ENCODE peak calls at places on chromosomes 1 and 21, in nine cellular contexts. D is keratinocyte, Y is brain microvascular endothelial cell, W is tibial nerve, V is left lung, Q is H1, G is thoracic aorta, L is trophoblast cell, H is bronchial epithelial cell. I is an unnamed sample. For H3K36me3, the result is how much of the 10 kb centered on the place peaks cover.

GRCh38 chr21:36554411-36555157 is 74.7 kb upstream of the CLDN14 start:
- DNase-seq in Y (no peak), D (no peak), H (no peak), W (no peak), G (no peak), L (no peak), V (no peak), Q (peak), I (no peak)

GRCh38 chr1:75796376-75797272 is at the start of gene MSH4:
- DNase-seq in H (no peak), Y (no peak), L (peak), G (no peak), V (peak), Q (peak), W (no peak), D (no peak), I (no peak)

GRCh38 chr1:109714661-109715372 is 2.8 kb downstream of the GSTM5 start:
- DNase-seq in V (no peak), W (no peak), H (no peak), Y (no peak), Q (no peak), L (no peak), G (no peak), D (no peak), I (no peak)

GRCh38 chr1:162905759-162906158 is 44.8 kb upstream of the CCDC190 start:
- DNase-seq in W (no peak), H (peak), G (no peak), V (no peak), Q (no peak), L (peak), Y (peak), D (peak), I (peak)

GRCh38 chr1:76901158-76901767 is 34.0 kb downstream of the ST6GALNAC5 start:
- DNase-seq in H (peak), V (no peak), G (no peak), D (peak), W (no peak), Q (peak), Y (peak), L (peak), I (peak)

GRCh38 chr1:93433407-93433961 is 14.4 kb upstream of the FNBP1L start:
- DNase-seq in H (no peak), W (no peak), G (no peak), V (no peak), L (peak), Y (no peak), Q (peak), D (no peak), I (no peak)

GRCh38 chr1:7300893-7301292 is 470.2 kb upstream of the VAMP3 start:
- DNase-seq in D (peak), L (peak), Y (peak), V (no peak), Q (no peak), W (no peak), H (peak), G (no peak), I (peak)

GRCh38 chr21:39588884-39589283 is 23.9 kb upstream of the B3GALT5 start:
- DNase-seq in Q (no peak), L (no peak), Y (no peak), D (no peak), H (no peak), V (no peak), W (no peak), G (no peak), I (no peak)

GRCh38 chr1:24903560-24903954 is 26.5 kb downstream of the RUNX3 start:
- DNase-seq in H (no peak), D (no peak), L (no peak), V (no peak), G (no peak), Y (no peak), Q (peak), W (no peak), I (no peak)

GRCh38 chr1:234963180-234963903 is 165.3 kb downstream of the TOMM20 start:
- DNase-seq in L (peak), D (no peak), W (peak), V (peak), Y (peak), H (peak), Q (no peak), G (no peak), I (no peak)
- H3K4me3 ChIP-seq in L (no peak), D (no peak), W (no peak), V (no peak), Y (no peak), H (no peak), Q (no peak), G (peak), I (peak)

DNA sequence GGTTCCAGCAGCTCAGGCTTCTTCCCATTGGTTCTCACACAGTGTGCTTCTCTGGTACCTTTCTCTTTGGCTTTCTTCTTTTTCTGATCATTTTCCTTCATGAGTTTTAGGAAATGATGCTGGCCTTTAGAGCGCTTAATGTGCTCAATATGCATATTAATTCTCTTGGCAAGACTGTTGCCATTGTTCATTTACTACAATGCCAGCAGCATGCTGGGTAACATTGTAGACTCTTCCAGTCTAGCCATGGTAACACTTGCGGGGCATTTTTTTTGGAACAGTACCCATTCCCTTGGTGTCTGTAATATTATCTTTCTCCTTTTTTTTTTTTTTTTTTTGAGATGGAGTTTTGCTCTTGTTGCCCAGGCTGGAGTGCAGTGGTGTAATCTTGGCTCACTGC is 21.7 kb downstream of the UBE4B start:
- DNase-seq in G (no peak), L (no peak), H (no peak), D (no peak), V (no peak), W (no peak), Y (no peak), Q (no peak), I (no peak)
- H3K36me3 ChIP-seq in G (under half), L (under half), H (under half), D (under half), V (under half), W (under half), Y (under half), Q (under half), I (under half)

GRCh38 chr1:232179896-232180760 is 449.8 kb downstream of the SIPA1L2 start:
- DNase-seq in Y (no peak), G (no peak), V (no peak), H (peak), Q (peak), D (no peak), L (no peak), W (no peak), I (no peak)

GRCh38 chr1:232176222-232176621 is 453.7 kb downstream of the SIPA1L2 start:
- DNase-seq in D (no peak), L (no peak), G (no peak), Q (no peak), V (no peak), H (no peak), W (no peak), Y (no peak), I (no peak)

GRCh38 chr1:232174306-232174705 is 455.6 kb downstream of the SIPA1L2 start:
- DNase-seq in W (no peak), Y (no peak), V (no peak), G (no peak), Q (no peak), L (no peak), D (no peak), H (peak), I (no peak)

GRCh38 chr1:232177438-232177837 is 452.5 kb downstream of the SIPA1L2 start:
- DNase-seq in V (no peak), H (no peak), G (no peak), D (no peak), W (no peak), Y (no peak), L (no peak), Q (no peak), I (no peak)

DNA sequence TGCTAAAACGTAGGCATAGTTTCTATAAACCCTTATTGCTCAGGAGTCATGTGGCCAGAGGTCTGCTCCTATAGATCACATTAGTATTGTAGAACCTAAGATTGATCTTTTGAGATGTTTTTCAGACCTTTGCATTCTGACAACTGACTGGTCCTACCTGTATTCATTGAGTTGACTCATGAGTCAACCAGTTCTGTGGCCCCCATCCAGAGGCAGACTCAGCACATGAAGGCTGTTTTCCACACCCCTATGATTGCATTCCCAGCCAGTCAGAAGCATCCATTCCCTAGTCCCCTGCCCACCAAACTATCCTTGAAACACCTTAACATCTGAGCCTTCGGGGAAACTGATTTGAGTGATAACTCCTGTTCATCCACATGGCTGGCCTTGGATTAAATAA is 451.7 kb downstream of the SIPA1L2 start:
- DNase-seq in L (peak), G (no peak), W (no peak), Q (no peak), V (no peak), D (no peak), Y (no peak), H (peak), I (no peak)
- H3K4me3 ChIP-seq in L (no peak), G (no peak), W (no peak), Q (no peak), V (no peak), D (no peak), Y (no peak), H (no peak), I (no peak)

DNA sequence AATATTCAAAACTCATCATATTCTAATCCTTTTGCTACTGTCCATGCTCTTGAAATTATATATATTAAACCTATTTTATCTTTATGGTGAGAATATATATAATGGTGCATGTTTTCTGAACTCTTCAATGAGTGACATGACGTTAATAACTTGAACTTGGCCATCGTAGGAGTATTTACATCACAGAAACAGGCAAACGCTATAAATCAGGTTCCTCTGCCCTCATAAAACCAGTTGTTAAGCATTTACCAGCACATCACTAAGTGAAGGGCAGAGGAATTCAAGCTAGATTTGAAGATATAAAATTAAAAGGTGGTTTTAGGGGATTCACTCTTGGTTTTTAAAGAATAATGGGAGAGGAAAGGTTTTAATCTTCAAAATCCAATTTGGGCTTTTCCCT is 20.5 kb downstream of the NID1 start:
- DNase-seq in Q (no peak), Y (no peak), G (no peak), H (no peak), L (no peak), D (no peak), V (no peak), W (no peak), I (no peak)
- H3K36me3 ChIP-seq in Q (under half), Y (under half), G (under half), H (under half), L (under half), D (under half), V (under half), W (under half), I (under half)

GRCh38 chr1:42335050-42335808 is at the start of gene FOXJ3:
- DNase-seq in H (peak), L (peak), V (peak), D (peak), W (peak), Y (peak), G (peak), Q (peak), I (peak)

GRCh38 chr1:42330215-42330614 is 4.8 kb downstream of the FOXJ3 start:
- DNase-seq in L (no peak), D (no peak), V (no peak), Y (no peak), W (no peak), H (no peak), Q (no peak), G (no peak), I (no peak)

GRCh38 chr1:42334240-42335049 is 590 bp downstream of the FOXJ3 start:
- DNase-seq in V (no peak), Q (peak), L (peak), G (peak), W (no peak), H (peak), D (no peak), Y (peak), I (no peak)

GRCh38 chr1:42333662-42334239 is 1.3 kb downstream of the FOXJ3 start:
- DNase-seq in V (no peak), G (no peak), Q (no peak), D (no peak), H (peak), L (peak), W (no peak), Y (no peak), I (no peak)

DNA sequence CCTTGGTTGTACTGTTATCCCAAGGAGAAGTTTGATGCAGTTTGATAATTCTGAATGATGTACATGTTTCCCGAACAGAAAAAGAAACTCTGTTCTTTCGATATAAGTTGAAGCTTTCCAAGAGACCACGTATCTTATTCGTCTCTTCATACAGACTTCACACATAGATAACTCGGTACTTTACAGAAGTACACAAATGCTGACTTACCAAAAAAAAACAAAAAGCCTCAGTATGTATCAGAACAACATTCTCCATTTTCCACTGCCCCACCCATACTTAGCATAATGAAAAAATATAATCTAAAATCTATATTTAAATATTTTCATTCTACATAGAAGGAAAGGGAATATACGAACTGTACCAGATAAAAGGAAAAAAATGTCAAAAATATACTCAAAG is 2.2 kb downstream of the FOXJ3 start:
- DNase-seq in Y (no peak), H (no peak), G (no peak), W (no peak), Q (no peak), V (no peak), L (no peak), D (no peak), I (no peak)
- H3K4me3 ChIP-seq in Y (no peak), H (no peak), G (no peak), W (no peak), Q (peak), V (no peak), L (no peak), D (no peak), I (no peak)

DNA sequence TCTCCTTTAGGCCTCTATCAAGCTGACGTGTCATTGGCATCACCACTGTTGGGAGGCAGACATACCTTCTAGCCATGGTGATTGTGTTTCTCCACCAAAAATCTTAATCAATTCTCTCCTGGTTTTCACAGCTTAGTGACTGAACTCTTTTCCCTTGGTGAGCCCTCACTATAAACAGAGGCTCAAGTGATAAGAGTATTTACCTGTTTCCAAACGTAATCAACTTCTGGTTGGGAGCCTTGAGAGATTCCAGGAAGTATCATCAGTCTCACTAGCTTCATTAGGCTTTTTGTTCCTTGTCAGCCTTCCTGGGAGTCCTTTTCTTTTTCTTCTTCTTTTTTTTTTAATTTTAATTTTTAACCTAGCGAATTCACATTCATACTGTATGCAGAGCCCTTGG is 33.8 kb upstream of the KCNQ4 start:
- DNase-seq in V (no peak), D (no peak), G (no peak), H (no peak), L (no peak), Q (no peak), Y (no peak), W (no peak), I (no peak)
- H3K36me3 ChIP-seq in V (half or more), D (under half), G (under half), H (under half), L (under half), Q (under half), Y (under half), W (under half), I (under half)

GRCh38 chr1:106435269-106435668 is 621.2 kb upstream of the PRMT6 start:
- DNase-seq in Y (no peak), D (no peak), H (peak), V (no peak), Q (no peak), W (no peak), L (no peak), G (no peak), I (no peak)
- H3K4me3 ChIP-seq in Y (no peak), D (no peak), H (no peak), V (no peak), Q (no peak), W (no peak), L (no peak), G (no peak), I (no peak)

GRCh38 chr1:18045206-18045605 is 62.4 kb upstream of the IGSF21 start:
- DNase-seq in G (no peak), L (no peak), V (no peak), W (no peak), H (no peak), Q (no peak), Y (no peak), D (no peak), I (no peak)

GRCh38 chr1:18045654-18046053 is 61.9 kb upstream of the IGSF21 start:
- DNase-seq in V (no peak), Y (no peak), L (no peak), G (no peak), H (no peak), D (no peak), Q (no peak), W (no peak), I (no peak)

GRCh38 chr1:18038051-18038450 is 69.5 kb upstream of the IGSF21 start:
- DNase-seq in L (no peak), H (no peak), D (no peak), Y (no peak), Q (no peak), W (no peak), V (no peak), G (no peak), I (no peak)

GRCh38 chr1:18041107-18041506 is 66.5 kb upstream of the IGSF21 start:
- DNase-seq in W (no peak), Y (no peak), L (no peak), G (no peak), D (no peak), H (no peak), V (no peak), Q (no peak), I (no peak)

DNA sequence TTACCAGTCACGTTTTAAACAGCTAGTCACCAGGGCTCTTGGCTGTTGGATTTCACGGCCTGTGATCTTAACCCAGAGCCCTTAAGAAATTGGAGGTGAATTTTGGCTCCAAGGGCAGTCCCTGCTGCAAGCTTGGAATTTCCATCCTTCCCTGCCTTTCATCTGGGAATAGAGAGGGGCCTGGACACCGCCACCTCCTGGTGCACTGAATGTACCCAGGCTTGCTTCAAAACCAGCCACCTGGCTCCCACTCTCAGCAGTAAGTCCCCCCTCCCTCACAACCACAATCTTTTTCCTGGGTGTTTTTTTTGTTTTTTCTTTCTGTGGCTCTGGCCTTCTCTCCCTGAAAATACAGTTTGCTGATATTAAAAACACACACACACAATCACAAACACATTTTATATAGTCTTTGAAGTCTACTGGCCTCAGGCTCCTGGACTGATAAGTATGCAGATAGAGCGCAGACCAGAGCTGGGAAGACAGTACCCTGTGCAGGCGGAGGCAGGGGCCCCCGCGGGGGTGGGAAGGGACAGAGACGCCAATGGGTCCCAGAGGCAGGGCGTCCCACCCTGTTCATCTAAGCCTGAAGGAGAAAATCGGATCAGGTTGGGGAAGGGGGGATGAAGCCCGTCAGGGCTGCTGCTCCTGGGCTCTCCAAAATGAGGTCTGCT is 65.8 kb upstream of the IGSF21 start:
- DNase-seq in Y (no peak), G (no peak), L (peak), Q (peak), V (no peak), H (no peak), D (no peak), W (no peak), I (no peak)
- H3K36me3 ChIP-seq in Y (under half), G (under half), L (under half), Q (under half), V (under half), H (under half), D (under half), W (under half), I (under half)